ENCODE peak calls at places on chromosomes 11 and 22, in four cellular contexts. J, R, T and W are unnamed samples.

GRCh38 chr11:16779436-16779835 is 41.0 kb downstream of the C11orf58 start:
- DNase-seq in J (peak), R (no peak), T (no peak), W (no peak)

GRCh38 chr11:9385288-9385902 is 943 bp downstream of the IPO7 start:
- DNase-seq in J (peak), R (no peak), T (peak), W (no peak)

GRCh38 chr11:89182773-89183172 is 5.1 kb downstream of the TYR start:
- DNase-seq in J (no peak), R (no peak), T (no peak), W (no peak)

GRCh38 chr11:14026961-14027360 is 64.4 kb downstream of the SPON1 start:
- DNase-seq in J (no peak), R (no peak), T (no peak), W (no peak)

GRCh38 chr11:75262961-75263852 is 22.6 kb downstream of the TPBGL start:
- DNase-seq in J (no peak), R (no peak), T (no peak), W (peak)

GRCh38 chr22:48660104-48660794 is 1167.4 kb downstream of the BRD1 start:
- DNase-seq in J (no peak), R (no peak), T (no peak), W (no peak)

GRCh38 chr11:78711732-78712131 is 137.1 kb upstream of the NARS2 start:
- DNase-seq in J (no peak), R (no peak), T (no peak), W (no peak)

GRCh38 chr22:27724706-27725105 is 76.8 kb downstream of the MN1 start:
- DNase-seq in J (no peak), R (no peak), T (no peak), W (no peak)

GRCh38 chr11:120527111-120527748 is 15.7 kb downstream of the GRIK4 start:
- DNase-seq in J (no peak), R (peak), T (no peak), W (no peak)

GRCh38 chr22:43202326-43202725 is 15.4 kb upstream of the TTLL12 start:
- DNase-seq in J (no peak), R (no peak), T (no peak), W (no peak)

GRCh38 chr11:111155021-111155420 is 90.5 kb upstream of the POU2AF2 start:
- DNase-seq in J (no peak), R (no peak), T (no peak), W (no peak)

GRCh38 chr11:70414341-70415100 is 16.2 kb downstream of the CTTN start:
- DNase-seq in J (no peak), R (no peak), T (no peak), W (no peak)

GRCh38 chr11:64765841-64766682 is 6.3 kb upstream of the PYGM start:
- DNase-seq in J (no peak), R (no peak), T (no peak), W (no peak)

DNA sequence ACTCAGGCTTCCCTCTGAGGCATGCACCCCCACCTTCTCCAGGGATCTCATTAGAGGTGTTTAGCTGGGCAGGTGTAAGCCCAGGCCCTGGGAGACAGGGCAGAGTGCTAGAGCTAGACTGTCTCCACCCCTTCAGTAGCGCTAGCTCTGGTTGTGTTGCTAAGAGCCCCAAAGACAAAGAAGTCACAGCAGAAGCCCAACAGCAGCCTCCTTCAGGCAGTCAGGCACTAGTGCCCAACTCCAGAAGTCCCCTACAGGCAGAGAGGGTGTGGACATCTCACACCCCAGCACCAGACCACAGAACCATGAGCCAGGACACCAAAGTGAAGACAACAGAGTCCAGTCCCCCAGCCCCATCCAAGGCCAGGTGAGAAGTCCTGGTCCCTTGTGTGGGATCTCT is at the start of gene CNGA4:
- DNase-seq in J (no peak), R (no peak), T (no peak), W (no peak)
- TF ChIP-seq MAX in J (no peak), R (no peak), T (no peak), W (no peak)

DNA sequence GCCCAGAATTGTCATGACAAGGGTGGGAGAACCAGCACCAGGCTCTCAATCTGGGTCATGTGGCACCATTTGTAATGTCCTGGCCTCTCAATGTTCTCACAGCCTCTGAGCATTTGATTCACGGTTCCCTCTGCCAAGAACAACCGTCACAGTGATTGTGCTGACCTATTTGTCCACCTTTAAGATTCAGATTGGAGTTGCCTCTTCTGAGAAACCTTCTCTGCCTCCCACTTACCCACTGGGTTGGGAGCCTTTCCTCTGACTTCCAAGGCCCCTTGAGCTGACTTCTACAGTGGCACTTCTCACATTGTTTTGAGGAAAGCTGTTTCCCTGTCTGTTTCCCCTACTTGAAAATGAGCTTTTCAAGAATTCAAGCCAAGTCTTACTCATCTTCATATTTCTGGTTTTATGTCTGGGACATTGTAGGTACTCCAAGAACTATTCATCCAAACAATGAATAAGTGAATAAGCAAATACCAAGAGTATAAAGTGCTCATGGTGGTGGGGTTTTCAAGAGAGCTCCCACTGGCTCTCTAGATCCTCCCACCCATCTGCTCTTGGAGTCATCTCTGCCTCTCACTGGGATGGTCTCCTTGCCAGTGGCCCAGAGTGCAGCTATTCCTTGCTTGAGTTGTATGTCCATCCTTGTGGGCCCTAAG is 126.4 kb upstream of the E2F8 start:
- DNase-seq in J (no peak), R (no peak), T (no peak), W (peak)
- H3K9ac ChIP-seq in J (no peak), R (no peak), T (no peak), W (peak)

GRCh38 chr22:49968313-49968830 is 7.8 kb downstream of the PIM3 start:
- DNase-seq in J (no peak), R (peak), T (no peak), W (no peak)
- TF ChIP-seq JUN in J (no peak), R (no peak), T (no peak), W (no peak)

DNA sequence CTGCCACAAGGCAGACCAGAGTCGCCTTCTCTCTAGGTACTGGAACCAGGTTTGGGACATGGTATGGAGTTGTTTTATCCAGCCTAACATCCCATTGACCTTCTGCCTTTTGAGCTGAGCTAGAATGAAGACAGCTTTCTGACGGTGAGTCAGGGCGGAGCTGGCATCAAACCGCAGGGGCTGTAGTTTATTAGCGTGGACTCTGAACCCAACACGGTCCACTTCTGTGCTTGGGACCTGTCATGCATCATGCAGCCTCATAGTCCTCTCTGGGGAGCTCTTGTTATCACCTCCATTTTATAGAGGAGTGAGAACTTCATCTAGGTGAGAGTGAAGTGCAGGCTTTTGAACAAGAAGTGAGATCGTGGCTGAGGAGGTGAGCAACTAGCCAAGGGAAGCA is 8.3 kb downstream of the GAL3ST1 start:
- DNase-seq in J (no peak), R (no peak), T (peak), W (no peak)
- TF ChIP-seq MAX in J (no peak), R (no peak), T (no peak), W (no peak)